ENCODE peak calls at places on chromosome 13, in four cellular contexts. O is GM03348; F is activated T-helper 9 cell treated with anti-CD3 and anti-CD28 coated beads, Interleukin-2, amount 50 U/mL, for 16 hours; D is neural crest cell. M is an unnamed sample.

GRCh38 chr13:25423831-25424230 is 52.1 kb downstream of the ATP8A2 start:
- DNase-seq in D (no peak), F (no peak), O (no peak), M (no peak)

GRCh38 chr13:46797468-46798237 is 692 bp upstream of the ESD start:
- DNase-seq in D (no peak), O (no peak), F (no peak), M (no peak)

GRCh38 chr13:47085346-47085745 is 188.5 kb upstream of the HTR2A start:
- DNase-seq in F (no peak), O (peak), D (no peak), M (no peak)

GRCh38 chr13:41458187-41458938 is 1.0 kb downstream of the RGCC start:
- DNase-seq in D (peak), F (peak), O (peak), M (peak)

GRCh38 chr13:58921129-58921528 is 1242.6 kb downstream of the DIAPH3 start:
- DNase-seq in O (no peak), D (no peak), F (no peak), M (no peak)

GRCh38 chr13:44230071-44230470 is 143.6 kb upstream of the SERP2 start:
- DNase-seq in D (no peak), F (no peak), O (no peak), M (no peak)

GRCh38 chr13:30140973-30141372 is 166.4 kb downstream of the KATNAL1 start:
- DNase-seq in O (no peak), D (no peak), F (no peak), M (no peak)

GRCh38 chr13:93190006-93190405 is 36.6 kb upstream of the GPC6 start:
- DNase-seq in F (no peak), D (no peak), O (no peak), M (no peak)

GRCh38 chr13:75219479-75220237 is 262.3 kb downstream of the TBC1D4 start:
- DNase-seq in D (peak), O (peak), F (peak), M (peak)

GRCh38 chr13:33205804-33206221 is 79.7 kb downstream of the STARD13 start:
- DNase-seq in F (no peak), O (no peak), D (no peak), M (no peak)

M was measured in activated T-cell treated with anti-CD3 and anti-CD28 coated beads, Interleukin-2, amount 50 U/mL, for 1 hour.